ENCODE peak calls at places on chromosomes 3 and 15, in five cellular contexts. G is cardiac muscle cell, W is uterus, N is fibroblast of lung, O is sigmoid colon. R is an unnamed sample. For H3K4me1 and H3K27me3, the result is how much of the 10 kb centered on the place peaks cover.

GRCh38 chr15:93861956-93862741 is 369.2 kb upstream of the MCTP2 start:
- DNase-seq in G (no peak), N (no peak), O (peak), W (no peak), R (no peak)

GRCh38 chr3:189099031-189099471 is 72.7 kb upstream of the TPRG1 start:
- DNase-seq in G (peak), W (peak), O (peak), N (no peak), R (peak)

GRCh38 chr3:50260942-50261441 is 8.0 kb upstream of the SEMA3B start:
- DNase-seq in G (no peak), N (no peak), O (no peak), W (no peak), R (no peak)

GRCh38 chr3:135622657-135623056 is 342.9 kb upstream of the PPP2R3A start:
- DNase-seq in W (no peak), G (no peak), N (no peak), O (no peak), R (no peak)

GRCh38 chr15:70670680-70671079 is 92.7 kb downstream of the UACA start:
- DNase-seq in W (no peak), N (no peak), G (peak), O (no peak), R (no peak)

GRCh38 chr3:97105989-97106651 is 291.7 kb downstream of the EPHA6 start:
- DNase-seq in G (no peak), O (no peak), W (no peak), N (no peak), R (no peak)

GRCh38 chr3:53215816-53216215 is 40.0 kb downstream of the TKT start:
- DNase-seq in N (no peak), G (no peak), O (no peak), W (no peak), R (no peak)

GRCh38 chr15:73602444-73602843 is 30.7 kb downstream of the NPTN start:
- DNase-seq in W (no peak), O (no peak), G (no peak), N (no peak), R (no peak)

GRCh38 chr15:67880651-67881182 is 40.9 kb upstream of the RNU6-1 start:
- DNase-seq in W (peak), G (peak), N (peak), O (no peak), R (peak)

GRCh38 chr15:51758645-51759044 is 7.2 kb downstream of the TMOD2 start:
- DNase-seq in W (peak), N (peak), G (peak), O (peak), R (peak)

GRCh38 chr15:66882251-66883020 is 180.4 kb downstream of the SMAD6 start:
- DNase-seq in N (peak), W (peak), O (peak), G (peak), R (peak)

GRCh38 chr15:94665687-94666441 is 434.5 kb downstream of the MCTP2 start:
- DNase-seq in W (no peak), N (no peak), G (no peak), O (no peak), R (no peak)

GRCh38 chr3:180048840-180049239 is 12.1 kb upstream of the PEX5L start:
- DNase-seq in N (peak), G (no peak), O (no peak), W (no peak), R (no peak)

GRCh38 chr3:36991147-36991546 is 1.8 kb downstream of the EPM2AIP1 start:
- DNase-seq in O (no peak), N (no peak), W (no peak), G (no peak), R (no peak)

GRCh38 chr3:114035146-114035545 is 21.2 kb downstream of the CCDC191 start:
- DNase-seq in G (no peak), O (no peak), W (no peak), N (peak), R (no peak)

GRCh38 chr3:126568776-126569342 is 10.1 kb upstream of the C3orf22 start:
- DNase-seq in N (no peak), O (no peak), W (no peak), G (no peak), R (no peak)

GRCh38 chr3:109384164-109384563 is 46.8 kb upstream of the DPPA4 start:
- DNase-seq in O (no peak), N (no peak), W (no peak), G (no peak), R (no peak)

GRCh38 chr15:32956006-32956405 is 238.2 kb downstream of the GREM1 start:
- DNase-seq in W (no peak), O (no peak), G (peak), N (peak), R (no peak)

GRCh38 chr3:174325834-174326705 is 533.1 kb upstream of the NAALADL2 start:
- DNase-seq in N (peak), O (no peak), W (no peak), G (peak), R (no peak)

GRCh38 chr15:52095597-52096262 is 16.8 kb downstream of the BCL2L10 start:
- DNase-seq in G (peak), W (peak), O (no peak), N (peak), R (no peak)

GRCh38 chr3:168307893-168308292 is 212.2 kb upstream of the GOLIM4 start:
- DNase-seq in G (no peak), N (no peak), W (no peak), O (no peak), R (no peak)

GRCh38 chr15:73983211-73983727 is 8.8 kb downstream of the STOML1 start:
- DNase-seq in N (peak), O (peak), W (peak), G (peak), R (peak)

GRCh38 chr3:25973111-25973510 is 183.2 kb downstream of the OXSM start:
- DNase-seq in N (no peak), G (no peak), O (no peak), W (no peak), R (no peak)

GRCh38 chr3:113783463-113783862 is 36.6 kb downstream of the ATP6V1A start:
- DNase-seq in W (no peak), G (peak), O (no peak), N (peak), R (no peak)

GRCh38 chr3:158313344-158313927 is 203.5 kb downstream of the RSRC1 start:
- DNase-seq in G (peak), O (no peak), W (no peak), N (peak), R (no peak)

GRCh38 chr3:17810759-17811158 is 68.3 kb upstream of the TBC1D5 start:
- DNase-seq in W (no peak), O (no peak), G (peak), N (peak), R (no peak)

GRCh38 chr15:34161329-34161953 is 48.5 kb downstream of the KATNBL1 start:
- DNase-seq in G (no peak), N (peak), O (no peak), W (no peak), R (no peak)

GRCh38 chr15:75042730-75043508 is 19.5 kb downstream of the PPCDC start:
- DNase-seq in W (peak), O (peak), N (peak), G (peak), R (peak)

GRCh38 chr3:108623504-108623903 is 34.0 kb downstream of the DZIP3 start:
- DNase-seq in W (no peak), O (no peak), G (no peak), N (peak), R (no peak)

GRCh38 chr3:45153658-45154437 is 7.7 kb upstream of the CDCP1 start:
- DNase-seq in N (peak), O (no peak), G (peak), W (no peak), R (no peak)

DNA sequence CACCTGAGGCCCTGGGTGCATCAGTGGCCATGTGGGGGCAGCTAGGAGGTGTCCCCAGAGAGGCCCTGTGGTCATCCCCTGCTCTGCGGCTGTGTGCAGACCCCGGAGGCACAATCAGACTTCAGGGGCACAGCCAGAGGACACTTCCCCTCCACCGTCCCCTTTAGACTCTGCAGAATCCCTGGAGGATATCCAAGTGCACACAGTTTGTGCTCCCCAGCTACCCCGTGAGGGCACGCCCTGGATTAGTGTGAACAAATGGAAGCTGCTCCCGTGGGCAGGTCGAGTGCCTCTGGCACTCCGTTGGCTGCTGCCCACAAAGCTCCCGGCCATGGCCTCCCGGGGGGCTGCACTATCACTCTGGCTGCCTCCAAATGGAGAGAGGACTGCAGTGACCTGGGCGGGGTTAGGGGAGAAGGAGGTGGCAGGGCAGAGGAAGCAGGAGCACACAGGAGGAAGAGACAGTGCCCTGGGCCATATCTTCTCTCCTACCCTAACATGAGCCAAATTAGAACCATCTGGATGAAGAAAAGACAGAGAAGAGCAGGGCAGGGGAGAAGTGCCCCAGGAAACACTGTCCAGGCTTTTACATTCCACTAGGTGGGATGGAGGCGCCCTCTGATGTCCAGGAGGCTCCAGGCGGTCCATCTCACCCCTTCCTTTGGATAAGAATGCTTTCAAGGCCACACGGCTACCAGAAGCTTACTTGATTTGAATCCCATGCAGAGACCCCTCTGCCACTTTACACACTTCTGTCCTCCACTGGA is 29.5 kb upstream of the ACAD9 start:
- DNase-seq in G (peak), O (no peak), N (peak), W (no peak), R (no peak)
- H3K4me1 ChIP-seq in G (under half), O (under half), N (under half), W (under half), R (under half)

DNA sequence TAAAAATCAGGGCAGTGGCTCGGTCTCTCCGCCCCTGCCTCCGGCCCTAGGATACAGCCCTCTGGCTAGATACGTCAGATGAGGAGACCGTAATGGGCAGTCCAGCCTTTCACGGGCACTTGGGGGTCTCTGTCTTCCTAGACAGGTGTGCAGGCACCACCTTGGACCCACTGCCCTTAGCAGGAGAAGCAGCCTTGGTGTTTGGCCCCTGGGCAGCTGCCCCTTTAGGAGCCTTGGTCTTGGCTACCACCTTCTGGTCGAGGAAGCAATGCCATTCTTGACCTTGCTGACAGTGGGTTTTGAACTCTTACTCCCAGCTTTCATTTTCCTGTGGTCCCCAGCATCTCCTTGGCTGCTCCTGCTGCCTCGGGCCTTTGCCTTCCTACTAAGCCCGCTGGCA is 149.7 kb upstream of the FRMD4B start:
- DNase-seq in G (no peak), W (no peak), N (no peak), O (no peak), R (no peak)
- TF ChIP-seq CTCF in G (no peak), W (no peak), N (no peak), O (no peak), R (no peak)

DNA sequence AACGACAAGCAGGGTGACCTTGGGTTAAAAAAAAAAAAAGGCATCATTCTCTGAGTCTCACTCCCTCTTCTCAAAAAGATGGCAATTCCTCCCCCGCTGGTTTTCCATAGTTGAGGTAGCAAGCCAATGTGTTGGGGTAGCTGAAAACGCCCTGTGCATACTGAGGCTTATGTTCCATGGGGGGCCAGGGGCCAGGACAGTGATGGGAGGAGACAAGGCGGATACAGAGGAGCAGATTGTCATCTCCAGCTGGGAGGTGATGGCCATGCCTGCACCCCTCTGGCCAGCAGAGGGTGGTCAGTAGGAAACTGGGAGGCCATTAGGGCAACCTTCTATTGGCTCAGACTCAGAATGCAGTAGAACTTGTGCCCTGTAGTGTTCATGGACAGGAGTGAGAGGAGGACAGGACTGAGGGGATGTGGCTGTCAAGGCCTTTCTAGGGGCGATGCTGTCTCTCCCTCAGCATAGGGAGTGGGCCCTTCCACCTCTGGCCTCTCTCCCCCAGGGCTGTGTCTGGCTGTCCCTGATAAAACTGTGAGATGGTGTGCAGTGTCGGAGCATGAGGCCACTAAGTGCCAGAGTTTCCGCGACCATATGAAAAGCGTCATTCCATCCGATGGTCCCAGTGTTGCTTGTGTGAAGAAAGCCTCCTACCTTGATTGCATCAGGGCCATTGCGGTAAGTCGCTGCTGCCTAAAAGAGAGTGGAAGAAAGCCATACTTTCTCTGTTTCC is 1.9 kb downstream of the TF start:
- DNase-seq in N (no peak), O (no peak), G (no peak), W (no peak), R (no peak)
- H3K27me3 ChIP-seq in N (under half), O (under half), G (under half), W (under half), R (under half)

GRCh38 chr3:171978390-171978789 is 61.0 kb upstream of the FNDC3B start:
- DNase-seq in O (no peak), W (no peak), N (no peak), G (no peak), R (no peak)
- H3K4me1 ChIP-seq in O (under half), W (under half), N (under half), G (under half), R (under half)

GRCh38 chr15:78679089-78679511 is 38.1 kb upstream of the CHRNB4 start:
- DNase-seq in O (no peak), W (no peak), N (no peak), G (no peak), R (no peak)

GRCh38 chr15:78682013-78682651 is 41.1 kb upstream of the CHRNB4 start:
- DNase-seq in W (no peak), O (no peak), N (no peak), G (no peak), R (no peak)

GRCh38 chr15:78680416-78681068 is 39.5 kb upstream of the CHRNB4 start:
- DNase-seq in O (no peak), N (no peak), W (no peak), G (no peak), R (no peak)

GRCh38 chr15:78682693-78683410 is 41.8 kb upstream of the CHRNB4 start:
- DNase-seq in O (no peak), G (no peak), N (no peak), W (no peak), R (no peak)

DNA sequence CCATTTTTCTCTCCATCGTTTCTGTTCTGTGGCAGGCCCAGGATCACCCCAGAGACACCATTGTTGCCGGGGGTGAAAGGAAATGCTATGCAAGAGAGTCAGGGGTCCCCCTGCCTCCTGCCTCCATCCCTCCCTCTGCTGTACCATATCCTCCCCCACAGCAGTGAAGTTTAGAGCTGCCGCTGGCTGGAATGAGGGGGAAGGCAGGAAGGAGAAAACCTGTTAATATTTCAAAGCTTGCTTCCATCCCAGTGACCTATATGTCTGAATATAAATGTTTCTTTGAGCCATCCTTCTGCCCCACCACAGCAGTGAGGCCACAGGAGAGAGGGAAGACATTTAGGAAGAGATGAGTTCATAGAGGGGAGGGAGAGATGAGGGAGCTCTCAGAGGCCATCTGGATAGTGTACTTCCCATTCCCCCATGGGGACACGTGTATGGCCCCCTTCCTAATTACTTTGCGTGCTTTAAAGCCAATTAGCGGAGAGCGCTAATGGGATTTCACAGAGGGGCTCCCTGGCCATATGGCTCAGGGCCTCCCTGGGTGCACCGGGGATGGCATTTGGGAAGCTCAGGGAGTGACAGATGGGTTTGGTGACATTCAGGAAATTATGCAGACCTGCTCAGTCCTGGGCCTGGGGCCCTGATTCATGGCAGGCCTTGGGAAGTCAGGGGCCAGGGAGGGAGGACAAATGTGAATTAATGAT is 40.4 kb upstream of the CHRNB4 start:
- DNase-seq in O (no peak), G (no peak), W (no peak), N (no peak), R (no peak)
- TF ChIP-seq CTCF in O (no peak), G (no peak), W (no peak), N (no peak), R (no peak)

GRCh38 chr3:160982497-160982896 is 122.7 kb downstream of the B3GALNT1 start:
- DNase-seq in O (no peak), N (no peak), G (no peak), W (no peak), R (no peak)
- H3K27me3 ChIP-seq in O (under half), N (under half), G (under half), W (under half), R (under half)

DNA sequence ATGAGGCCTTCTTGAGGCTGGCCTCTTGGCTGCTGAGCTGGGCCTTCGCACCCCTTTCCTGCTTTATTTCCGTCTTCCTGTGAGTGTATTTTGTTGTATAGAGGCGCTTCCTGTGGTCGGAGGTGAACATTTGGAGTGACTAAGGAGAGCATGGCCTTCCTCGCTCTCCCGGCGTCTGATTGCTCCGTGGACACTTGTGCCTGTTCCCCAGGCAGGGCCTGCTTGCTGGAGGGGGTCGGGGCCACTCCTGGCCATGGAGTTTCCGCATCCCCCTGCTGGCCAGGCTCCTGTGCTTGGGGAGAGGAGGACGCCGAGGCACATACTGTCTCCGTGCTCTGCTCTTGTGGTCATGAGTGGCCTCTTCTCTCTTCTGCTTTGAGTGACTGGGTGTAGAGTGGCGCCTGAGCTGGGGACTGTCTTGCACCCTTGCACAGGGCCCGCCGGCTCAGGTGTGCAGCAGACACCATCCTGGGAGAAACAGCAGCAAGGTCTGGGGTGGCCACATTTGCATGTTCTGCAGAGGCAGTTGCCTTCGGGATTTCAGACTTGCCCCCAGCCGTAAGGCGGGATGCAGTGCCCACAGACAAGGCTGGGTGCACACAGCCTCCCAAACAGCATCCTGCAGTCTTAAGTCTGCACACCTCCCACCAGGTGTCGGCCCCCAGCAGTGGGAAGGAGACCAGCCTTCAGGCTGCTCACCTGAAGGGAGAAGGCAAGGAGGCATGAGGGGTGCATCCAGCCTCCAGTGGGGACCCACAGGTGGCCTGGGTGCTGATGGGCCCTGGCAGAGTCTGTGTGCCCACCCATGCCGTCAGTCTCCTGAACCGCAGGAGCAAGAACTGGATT is 16.4 kb downstream of the KLF13 start:
- DNase-seq in W (no peak), O (no peak), N (no peak), G (no peak), R (no peak)
- H3K4me1 ChIP-seq in W (under half), O (half or more), N (under half), G (under half), R (half or more)

GRCh38 chr3:72888546-72889309 is 882 bp downstream of the GXYLT2 start:
- DNase-seq in W (peak), O (no peak), G (peak), N (peak), R (no peak)

GRCh38 chr3:72887378-72887722 is 496 bp upstream of the GXYLT2 start:
- DNase-seq in O (no peak), W (no peak), N (peak), G (no peak), R (no peak)

GRCh38 chr3:72889310-72890165 is 1.7 kb downstream of the GXYLT2 start:
- DNase-seq in G (no peak), O (no peak), W (no peak), N (no peak), R (no peak)

GRCh38 chr3:72890166-72890925 is 2.5 kb downstream of the GXYLT2 start:
- DNase-seq in G (no peak), N (peak), O (no peak), W (no peak), R (no peak)

GRCh38 chr3:72887723-72888545 is at the start of gene GXYLT2:
- DNase-seq in W (peak), G (peak), O (peak), N (peak), R (peak)
- TF ChIP-seq CTCF in W (peak), G (peak), O (no peak), N (no peak), R (no peak)

R was measured in heart right ventricle.